ENCODE peak calls at places on chromosomes 11 and 22, in five cellular contexts. O is astrocyte; U is IMR-90; W is naive thymus-derived CD4-positive, alpha-beta T cell; H is body of pancreas. C is an unnamed sample.

GRCh38 chr11:134068829-134069425 is at the start of gene JAM3:
- DNase-seq in O (peak; percentile 85), U (peak; percentile 90), W (peak; percentile 97), H (peak; percentile 91), C (peak; percentile 97)

GRCh38 chr22:20586403-20586745 is 79.0 kb downstream of the MED15 start:
- DNase-seq in O (no peak), U (no peak), W (no peak), H (no peak), C (no peak)

GRCh38 chr11:70028147-70028855 is 49.8 kb upstream of the ANO1 start:
- DNase-seq in O (no peak), U (no peak), W (no peak), H (no peak), C (no peak)

GRCh38 chr11:25633230-25633629 is 698.7 kb upstream of the ANO3 start:
- DNase-seq in O (no peak), U (no peak), W (no peak), H (no peak), C (no peak)

GRCh38 chr11:95593101-95593500 is 196.5 kb downstream of the FAM76B start:
- DNase-seq in O (peak; percentile 61), U (peak; percentile 40), W (no peak), H (no peak), C (no peak)

GRCh38 chr11:223921-224320 is 12.2 kb downstream of the SIRT3 start:
- DNase-seq in O (no peak), U (no peak), W (no peak), H (no peak), C (no peak)

GRCh38 chr11:76419896-76420295 is 24.9 kb upstream of the EMSY start:
- DNase-seq in O (no peak), U (no peak), W (no peak), H (peak; percentile 55), C (no peak)

GRCh38 chr11:33618363-33618735 is 82.3 kb downstream of the C11orf91 start:
- DNase-seq in O (no peak), U (no peak), W (no peak), H (no peak), C (no peak)

GRCh38 chr11:87180743-87181142 is 143.0 kb downstream of the TMEM135 start:
- DNase-seq in O (peak; percentile 73), U (peak; percentile 65), W (no peak), H (no peak), C (no peak)

GRCh38 chr11:68838572-68838964 is 3.1 kb downstream of the CPT1A start:
- DNase-seq in O (no peak), U (no peak), W (no peak), H (peak; percentile 67), C (no peak)

GRCh38 chr11:68840661-68841653 is 759 bp downstream of the CPT1A start:
- DNase-seq in O (no peak), U (peak; percentile 31), W (peak; percentile 3), H (peak; percentile 76), C (peak; percentile 82)

GRCh38 chr11:68837583-68838571 is 3.8 kb downstream of the CPT1A start:
- DNase-seq in O (no peak), U (no peak), W (no peak), H (no peak), C (no peak)

GRCh38 chr11:68839953-68840641 is 1.6 kb downstream of the CPT1A start:
- DNase-seq in O (no peak), U (peak; percentile 20), W (peak; percentile 6), H (no peak), C (peak; percentile 63)

DNA sequence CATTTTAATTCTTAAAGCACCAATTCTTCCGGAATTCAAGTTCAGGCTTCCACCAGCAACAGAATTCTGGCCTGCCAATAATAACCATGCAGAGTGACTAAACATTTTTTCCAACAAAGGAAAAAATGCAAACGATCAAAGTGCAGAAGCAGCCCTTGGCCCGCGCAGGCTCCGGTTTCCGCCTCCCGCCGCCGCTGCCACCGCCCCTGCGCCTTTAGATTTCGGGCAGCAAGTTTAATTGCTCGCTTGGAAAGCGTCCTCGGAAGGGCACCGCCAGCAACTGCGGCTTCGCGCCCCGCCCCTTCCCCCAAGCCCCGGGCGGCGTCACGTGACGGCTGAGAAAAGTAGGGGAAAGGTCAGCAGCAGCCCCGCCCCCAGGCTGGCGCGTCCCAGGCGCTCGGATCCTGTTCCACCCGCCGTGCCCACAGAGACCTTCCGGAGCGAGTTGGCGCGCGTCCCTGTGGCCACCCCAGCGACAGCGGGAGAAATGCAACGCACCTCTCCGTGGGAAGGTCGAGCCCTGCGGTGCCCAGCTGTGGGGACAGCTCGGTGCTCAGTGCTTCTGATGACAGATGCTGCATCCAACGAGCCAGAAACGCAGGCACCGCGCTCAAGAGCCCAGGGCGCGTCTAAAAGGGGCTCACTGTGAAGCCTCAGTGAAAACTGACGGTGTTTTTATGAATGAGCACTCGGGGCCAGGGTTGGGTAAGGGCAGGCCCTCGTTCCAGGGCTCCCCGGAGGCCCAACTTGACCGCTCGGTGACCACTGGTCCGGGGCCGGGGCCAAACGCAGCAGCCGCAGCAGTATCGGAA is 2.5 kb downstream of the CPT1A start:
- DNase-seq in O (peak; percentile 79), U (peak; percentile 84), W (peak; percentile 94), H (peak; percentile 98), C (peak; percentile 96)
- H3K4me1 ChIP-seq in O (peaks cover 35% of the 10 kb centered on the region), U (peaks cover 24% of the 10 kb centered on the region), W (peaks cover 49% of the 10 kb centered on the region), H (peaks cover 77% of the 10 kb centered on the region), C (peaks cover 60% of the 10 kb centered on the region)

GRCh38 chr11:27201454-27202302 is 161.1 kb downstream of the BBOX1 start:
- DNase-seq in O (peak; percentile 85), U (peak; percentile 48), W (no peak), H (peak; percentile 94), C (peak; percentile 80)

GRCh38 chr11:27204527-27204926 is 158.5 kb downstream of the CCDC34 start:
- DNase-seq in O (no peak), U (no peak), W (no peak), H (no peak), C (no peak)

GRCh38 chr11:27203077-27203476 is 159.9 kb downstream of the CCDC34 start:
- DNase-seq in O (no peak), U (no peak), W (no peak), H (no peak), C (no peak)

GRCh38 chr11:27205269-27205668 is 157.7 kb downstream of the CCDC34 start:
- DNase-seq in O (no peak), U (no peak), W (no peak), H (no peak), C (no peak)

DNA sequence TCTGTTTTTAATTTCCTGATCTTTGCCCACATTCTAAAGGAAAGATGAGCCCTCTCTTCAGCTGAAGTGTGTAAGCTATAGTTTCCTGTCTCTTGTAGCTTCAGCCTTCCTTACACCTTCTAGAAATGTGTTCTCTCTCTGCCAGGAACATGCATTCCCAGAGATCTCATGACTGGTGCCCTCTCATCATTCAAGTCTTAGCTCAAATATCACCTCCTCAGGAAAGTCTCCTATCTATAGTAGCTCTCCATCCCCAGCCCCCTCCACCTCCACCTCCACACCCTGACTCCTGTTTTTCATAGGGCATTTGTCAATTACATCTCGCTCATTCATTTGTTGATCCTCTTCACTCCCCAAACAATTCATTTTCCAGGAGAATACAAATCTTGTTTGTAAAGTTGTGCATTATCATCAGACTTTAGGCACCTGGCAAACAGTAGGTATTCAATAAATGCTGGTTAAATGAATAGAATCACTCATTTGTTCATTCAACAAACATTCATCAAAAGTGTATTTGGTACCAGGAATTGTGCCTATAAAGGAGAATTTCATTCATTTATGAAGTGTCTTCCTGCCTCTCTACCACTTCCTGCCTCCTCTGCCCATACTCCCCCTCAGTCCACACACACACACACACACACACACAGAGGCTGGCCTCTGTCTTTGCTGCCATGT is 160.3 kb downstream of the BBOX1 start:
- DNase-seq in O (no peak), U (no peak), W (no peak), H (no peak), C (no peak)
- H3K4me1 ChIP-seq in O (peaks cover 2% of the 10 kb centered on the region), U (peaks cover 2% of the 10 kb centered on the region), W (no peaks in the 10 kb centered on the region), H (peaks cover 38% of the 10 kb centered on the region), C (peaks cover 56% of the 10 kb centered on the region)

GRCh38 chr11:111733009-111733408 is 33.2 kb downstream of the PPP2R1B start:
- DNase-seq in O (peak; percentile 85), U (peak; percentile 91), W (no peak), H (peak; percentile 57), C (no peak)
- H3K4me1 ChIP-seq in O (peaks cover 63% of the 10 kb centered on the region), U (peaks cover 58% of the 10 kb centered on the region), W (no peaks in the 10 kb centered on the region), H (peaks cover 72% of the 10 kb centered on the region), C (peaks cover 89% of the 10 kb centered on the region)

DNA sequence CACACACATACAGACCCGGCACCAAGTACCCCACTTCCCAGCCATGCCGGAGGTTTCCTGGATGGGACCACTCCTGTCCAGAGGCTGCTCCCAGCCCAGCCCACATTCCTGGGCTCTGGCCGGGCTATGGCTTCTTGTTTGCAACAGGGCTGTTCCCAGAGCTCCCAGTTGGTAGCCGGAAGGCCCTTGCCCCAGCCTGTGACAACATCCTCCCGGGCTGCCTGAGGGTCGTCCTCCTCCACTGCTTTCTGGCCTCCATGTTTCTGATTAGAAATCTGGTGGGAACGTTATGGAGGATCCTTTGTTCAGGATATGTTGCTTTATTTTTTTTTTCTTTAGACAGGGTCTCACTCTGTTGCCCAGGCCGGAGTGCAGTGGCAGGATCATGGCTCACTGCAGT is 952 bp upstream of the CYP2D6 start:
- DNase-seq in O (no peak), U (no peak), W (no peak), H (no peak), C (no peak)
- H3K4me1 ChIP-seq in O (no peaks in the 10 kb centered on the region), U (no peaks in the 10 kb centered on the region), W (no peaks in the 10 kb centered on the region), H (peaks cover 6% of the 10 kb centered on the region), C (no peaks in the 10 kb centered on the region)

GRCh38 chr22:37804502-37804885 is 3.2 kb upstream of the GCAT start:
- DNase-seq in O (no peak), U (no peak), W (no peak), H (no peak), C (no peak)
- H3K4me1 ChIP-seq in O (peaks cover 44% of the 10 kb centered on the region), U (peaks cover 12% of the 10 kb centered on the region), W (peaks cover 14% of the 10 kb centered on the region), H (peaks cover 54% of the 10 kb centered on the region), C (peaks cover 34% of the 10 kb centered on the region)

GRCh38 chr11:120385110-120385509 is 48.9 kb downstream of the ARHGEF12 start:
- DNase-seq in O (peak; percentile 60), U (peak; percentile 80), W (no peak), H (no peak), C (no peak)
- H3K4me1 ChIP-seq in O (peaks cover 8% of the 10 kb centered on the region), U (peaks cover 15% of the 10 kb centered on the region), W (no peaks in the 10 kb centered on the region), H (peaks cover 24% of the 10 kb centered on the region), C (peaks cover 6% of the 10 kb centered on the region)

GRCh38 chr11:117075186-117075585 is 23.0 kb downstream of the SIK3 start:
- DNase-seq in O (peak; percentile 59), U (no peak), W (no peak), H (no peak), C (no peak)
- H3K4me1 ChIP-seq in O (peaks cover 12% of the 10 kb centered on the region), U (peaks cover 8% of the 10 kb centered on the region), W (peaks cover 40% of the 10 kb centered on the region), H (peaks cover 56% of the 10 kb centered on the region), C (peaks cover 63% of the 10 kb centered on the region)

GRCh38 chr11:74282863-74283484 is 28.5 kb downstream of the P4HA3 start:
- DNase-seq in O (no peak), U (peak; percentile 28), W (no peak), H (no peak), C (no peak)
- H3K4me1 ChIP-seq in O (peaks cover 20% of the 10 kb centered on the region), U (peaks cover 36% of the 10 kb centered on the region), W (no peaks in the 10 kb centered on the region), H (peaks cover 8% of the 10 kb centered on the region), C (peaks cover 7% of the 10 kb centered on the region)